ENCODE peak calls at places on chromosome 7, in eight cellular contexts. G, F, C, I, N, D, Y and O are unnamed samples.

GRCh38 chr7:137942459-137943115 is 59.3 kb downstream of the CREB3L2 start:
- DNase-seq in G (no peak), F (no peak), C (no peak), I (no peak), N (peak; percentile 69), D (no peak), Y (no peak), O (no peak)

GRCh38 chr7:155333346-155334234 is 35.9 kb downstream of the INSIG1 start:
- DNase-seq in G (no peak), F (no peak), C (no peak), I (no peak), N (no peak), D (no peak), Y (no peak), O (no peak)

GRCh38 chr7:17396692-17397091 is 98.2 kb downstream of the AHR start:
- DNase-seq in G (no peak), F (no peak), C (no peak), I (no peak), N (no peak), D (no peak), Y (no peak), O (no peak)

GRCh38 chr7:132430466-132430862 is 145.8 kb downstream of the PLXNA4 start:
- DNase-seq in G (no peak), F (no peak), C (no peak), I (peak; percentile 18), N (no peak), D (no peak), Y (no peak), O (no peak)

GRCh38 chr7:24665564-24666294 is 91.5 kb downstream of the GSDME start:
- DNase-seq in G (peak; percentile 74), F (peak; percentile 53), C (peak; percentile 18), I (peak; percentile 48), N (peak; percentile 15), D (peak; percentile 68), Y (no peak), O (peak; percentile 70)

GRCh38 chr7:25720427-25720826 is 431.6 kb upstream of the NFE2L3 start:
- DNase-seq in G (peak; percentile 33), F (no peak), C (no peak), I (no peak), N (no peak), D (peak; percentile 19), Y (no peak), O (no peak)

GRCh38 chr7:140358771-140359095 is 39.6 kb downstream of the SLC37A3 start:
- DNase-seq in G (no peak), F (no peak), C (no peak), I (no peak), N (no peak), D (no peak), Y (no peak), O (no peak)

GRCh38 chr7:1562126-1562525 is 6.1 kb upstream of the TMEM184A start:
- DNase-seq in G (no peak), F (no peak), C (no peak), I (no peak), N (no peak), D (no peak), Y (no peak), O (no peak)

GRCh38 chr7:106085015-106085414 is 27.1 kb downstream of the SYPL1 start:
- DNase-seq in G (no peak), F (no peak), C (no peak), I (no peak), N (no peak), D (no peak), Y (no peak), O (no peak)

GRCh38 chr7:23256731-23257130 is 10.2 kb downstream of the GPNMB start:
- DNase-seq in G (no peak), F (no peak), C (no peak), I (no peak), N (no peak), D (no peak), Y (no peak), O (no peak)

GRCh38 chr7:25861704-25862253 is 290.2 kb upstream of the NFE2L3 start:
- DNase-seq in G (no peak), F (no peak), C (no peak), I (no peak), N (no peak), D (no peak), Y (no peak), O (no peak)

GRCh38 chr7:158572000-158572828 is 15.4 kb downstream of the PTPRN2 start:
- DNase-seq in G (peak; percentile 12), F (no peak), C (no peak), I (peak; percentile 1), N (no peak), D (peak; percentile 51), Y (no peak), O (no peak)

GRCh38 chr7:135683609-135684008 is 21.3 kb downstream of the STMP1 start:
- DNase-seq in G (no peak), F (no peak), C (no peak), I (no peak), N (no peak), D (peak; percentile 42), Y (no peak), O (no peak)
- TF ChIP-seq CTCF in G (no peak), F (no peak), C (no peak), I (no peak), N (no peak), D (no peak), Y (no peak), O (no peak)

DNA sequence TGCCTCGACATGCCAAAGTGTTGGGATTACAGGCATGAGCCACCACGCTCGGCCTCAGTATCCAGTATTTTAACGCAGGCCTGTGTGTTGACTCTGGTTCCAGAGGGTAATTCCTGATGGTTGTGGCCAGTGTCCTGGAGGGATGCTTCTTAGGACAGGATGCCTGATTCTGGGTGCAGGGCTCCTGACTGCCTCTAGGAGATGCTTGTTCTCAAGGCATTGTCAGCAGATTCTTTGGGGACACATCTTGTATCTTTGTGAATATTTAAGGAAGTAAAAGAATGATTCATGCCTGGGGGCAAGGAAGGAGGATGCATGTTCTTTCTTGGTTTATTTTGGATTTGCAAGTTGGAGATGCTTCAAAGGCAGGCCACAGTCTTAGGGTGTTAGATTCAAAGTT is 2.2 kb downstream of the ZDHHC4 start:
- DNase-seq in G (no peak), F (no peak), C (no peak), I (peak; percentile 60), N (no peak), D (no peak), Y (no peak), O (no peak)
- TF ChIP-seq CTCF in G (peak; percentile 30), F (peak; percentile 25), C (no peak), I (peak; percentile 69), N (no peak), D (no peak), Y (peak; percentile 36), O (no peak)

GRCh38 chr7:95843286-95843685 is 70.9 kb downstream of the DYNC1I1 start:
- DNase-seq in G (peak; percentile 14), F (no peak), C (no peak), I (no peak), N (no peak), D (peak; percentile 17), Y (no peak), O (no peak)
- TF ChIP-seq CTCF in G (peak; percentile 11), F (peak; percentile 13), C (peak; percentile 34), I (no peak), N (no peak), D (no peak), Y (peak; percentile 63), O (no peak)

GRCh38 chr7:123580406-123581161 is 21.0 kb upstream of the ASB15 start:
- DNase-seq in G (peak; percentile 76), F (no peak), C (no peak), I (peak; percentile 35), N (no peak), D (peak; percentile 68), Y (no peak), O (peak; percentile 40)

GRCh38 chr7:123583821-123584220 is 17.8 kb upstream of the ASB15 start:
- DNase-seq in G (no peak), F (no peak), C (no peak), I (no peak), N (no peak), D (no peak), Y (no peak), O (no peak)

GRCh38 chr7:123581162-123581459 is 20.5 kb upstream of the ASB15 start:
- DNase-seq in G (no peak), F (no peak), C (no peak), I (no peak), N (no peak), D (no peak), Y (no peak), O (no peak)
- TF ChIP-seq CTCF in G (no peak), F (no peak), C (no peak), I (peak; percentile 49), N (no peak), D (no peak), Y (no peak), O (peak; percentile 11)

GRCh38 chr7:123131556-123132345 is 68.0 kb downstream of the SLC13A1 start:
- DNase-seq in G (no peak), F (no peak), C (no peak), I (no peak), N (no peak), D (no peak), Y (no peak), O (no peak)
- TF ChIP-seq CTCF in G (no peak), F (no peak), C (no peak), I (no peak), N (no peak), D (no peak), Y (no peak), O (no peak)

DNA sequence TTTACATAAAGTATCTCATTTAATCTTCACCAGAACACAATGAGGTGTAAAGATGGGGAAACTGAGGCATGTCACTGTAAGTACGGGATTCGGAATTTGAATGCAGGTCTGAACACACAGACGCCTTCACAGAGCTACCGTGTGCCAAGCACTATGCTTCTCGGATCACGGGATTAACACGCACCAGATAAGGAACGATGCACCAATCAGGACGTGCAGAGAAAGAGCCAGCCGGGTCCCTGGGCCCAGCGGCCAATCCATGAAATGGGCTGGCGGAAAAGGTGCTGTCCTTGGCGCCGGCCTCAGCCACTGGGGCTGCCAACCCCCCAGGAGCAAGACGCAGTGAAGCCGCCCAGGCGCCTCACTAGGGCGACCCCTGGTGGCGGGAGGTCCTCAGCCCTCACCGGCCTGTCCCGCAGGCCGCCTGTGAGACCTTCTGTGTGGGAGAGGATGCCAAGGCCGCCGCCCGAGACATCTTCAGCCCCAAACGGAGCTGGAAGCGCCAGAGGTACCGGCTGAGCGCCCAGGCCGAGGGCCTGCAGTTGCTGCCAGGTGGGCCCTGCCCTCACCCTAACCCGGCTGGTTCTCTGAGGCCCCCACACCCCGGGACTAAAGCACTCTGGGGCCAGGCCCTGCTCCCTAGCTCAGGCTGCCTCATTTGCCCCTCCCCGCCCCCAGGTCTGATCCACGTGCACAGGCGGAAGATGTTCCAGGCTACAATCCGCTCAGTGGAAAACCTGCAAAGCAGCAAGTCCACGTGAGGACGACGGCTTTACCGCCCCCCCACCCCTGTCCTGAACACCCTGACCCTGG is 15.6 kb downstream of the ATG9B start:
- DNase-seq in G (peak; percentile 68), F (peak; percentile 70), C (no peak), I (no peak), N (peak; percentile 54), D (peak; percentile 40), Y (no peak), O (peak; percentile 72)
- TF ChIP-seq CTCF in G (peak; percentile 82), F (peak; percentile 86), C (peak; percentile 63), I (peak; percentile 84), N (peak; percentile 68), D (peak; percentile 59), Y (peak; percentile 73), O (peak; percentile 37)

GRCh38 chr7:65840446-65840845 is 32.4 kb upstream of the VKORC1L1 start:
- DNase-seq in G (no peak), F (no peak), C (no peak), I (no peak), N (no peak), D (no peak), Y (no peak), O (no peak)
- TF ChIP-seq CTCF in G (no peak), F (no peak), C (no peak), I (no peak), N (no peak), D (no peak), Y (peak; percentile 69), O (no peak)